ENCODE peak calls at places on chromosomes 16 and 17, in four cellular contexts. W, B, D and Y are unnamed samples.

GRCh38 chr16:5971924-5972323 is 874.3 kb upstream of the EEF2KMT start:
- DNase-seq in B (no peak), D (no peak), W (no peak), Y (no peak)

GRCh38 chr17:7380855-7381683 is at the start of gene TNK1:
- DNase-seq in B (no peak), D (peak), W (peak), Y (peak)

GRCh38 chr16:22313876-22314470 is 16.8 kb downstream of the POLR3E start:
- DNase-seq in B (no peak), D (no peak), W (no peak), Y (no peak)

GRCh38 chr16:29849505-29849904 is 13.5 kb downstream of the CDIPT start:
- DNase-seq in W (no peak), D (no peak), B (no peak), Y (no peak)

GRCh38 chr17:17107891-17108680 is 65.8 kb downstream of the MPRIP start:
- DNase-seq in B (no peak), D (no peak), W (no peak), Y (peak)

GRCh38 chr17:35731239-35731931 is at the start of gene RASL10B:
- DNase-seq in D (peak), W (peak), B (no peak), Y (peak)

GRCh38 chr17:4393806-4394205 is 27.3 kb upstream of the UBE2G1 start:
- DNase-seq in D (no peak), B (no peak), W (no peak), Y (no peak)

GRCh38 chr16:89811321-89811720 is 5.1 kb downstream of the FANCA start:
- DNase-seq in B (no peak), W (no peak), D (no peak), Y (no peak)

GRCh38 chr17:5921919-5922318 is 148.3 kb upstream of the WSCD1 start:
- DNase-seq in D (no peak), W (no peak), B (no peak), Y (no peak)

GRCh38 chr17:48444531-48445247 is 14.7 kb upstream of the SKAP1 start:
- DNase-seq in D (no peak), W (no peak), B (no peak), Y (no peak)

GRCh38 chr16:3460121-3460520 is 16.6 kb downstream of the NAA60 start:
- DNase-seq in D (no peak), B (no peak), W (no peak), Y (no peak)

GRCh38 chr16:54270711-54271110 is 15.9 kb downstream of the IRX3 start:
- DNase-seq in W (no peak), D (no peak), B (no peak), Y (no peak)

GRCh38 chr16:89917773-89918452 is 749 bp upstream of the MC1R start:
- DNase-seq in W (peak), D (peak), B (peak), Y (peak)

GRCh38 chr16:5882087-5882661 is 784.6 kb upstream of the EEF2KMT start:
- DNase-seq in D (no peak), W (no peak), B (no peak), Y (no peak)

GRCh38 chr17:56099649-56100048 is 53.6 kb upstream of the ANKFN1 start:
- DNase-seq in D (no peak), B (no peak), W (no peak), Y (no peak)

GRCh38 chr17:32349503-32349853 is 479 bp upstream of the ZNF207 start:
- DNase-seq in B (no peak), D (no peak), W (no peak), Y (peak)

GRCh38 chr17:27226611-27227234 is 67.2 kb upstream of the WSB1 start:
- DNase-seq in D (no peak), W (no peak), B (no peak), Y (no peak)

GRCh38 chr16:632486-633335 is 1.9 kb downstream of the WFIKKN1 start:
- DNase-seq in B (no peak), D (no peak), W (no peak), Y (no peak)

GRCh38 chr17:33657181-33657580 is 364.1 kb upstream of the ASIC2 start:
- DNase-seq in B (no peak), W (no peak), D (no peak), Y (no peak)
- TF ChIP-seq TCF12 in B (no peak), W (no peak), D (no peak), Y (no peak)

GRCh38 chr16:12426122-12426521 is 377.6 kb downstream of the CPPED1 start:
- DNase-seq in W (no peak), D (no peak), B (no peak), Y (peak)
- TF ChIP-seq SIN3A in W (no peak), D (no peak), B (no peak), Y (no peak)

GRCh38 chr17:49595980-49596379 is 20.3 kb downstream of the NXPH3 start:
- DNase-seq in B (no peak), D (no peak), W (no peak), Y (no peak)

GRCh38 chr17:49596613-49597244 is 21.1 kb downstream of the NXPH3 start:
- DNase-seq in D (no peak), W (peak), B (no peak), Y (no peak)

GRCh38 chr17:49597928-49598655 is 22.4 kb downstream of the NXPH3 start:
- DNase-seq in B (no peak), D (no peak), W (peak), Y (no peak)

GRCh38 chr17:49597438-49597837 is 21.8 kb downstream of the NXPH3 start:
- DNase-seq in D (no peak), B (no peak), W (no peak), Y (no peak)

DNA sequence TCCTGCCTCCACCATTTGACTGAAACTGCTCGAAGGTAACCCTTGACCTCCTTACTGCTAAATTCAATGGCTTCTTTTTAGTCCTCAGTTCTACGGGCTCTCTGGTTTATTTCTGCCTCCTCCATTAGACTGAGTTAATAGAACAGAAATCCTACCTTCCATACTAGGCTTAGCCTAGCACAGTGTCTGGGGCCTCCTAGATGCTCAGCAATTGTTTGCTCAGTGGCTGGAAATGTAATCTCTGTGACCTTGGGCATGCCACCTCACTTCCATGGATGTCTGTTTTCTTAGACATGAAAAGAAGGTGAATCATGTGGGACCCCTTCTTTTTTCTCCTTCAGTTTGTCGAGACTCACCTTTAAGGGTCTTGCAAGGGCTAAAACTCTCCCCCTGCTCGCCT is 19.7 kb downstream of the NXPH3 start:
- DNase-seq in B (no peak), W (peak), D (no peak), Y (no peak)
- TF ChIP-seq MAX in B (no peak), W (no peak), D (no peak), Y (no peak)

GRCh38 chr17:66348605-66349165 is 46.3 kb downstream of the PRKCA start:
- DNase-seq in W (peak), B (no peak), D (no peak), Y (peak)

GRCh38 chr17:66349549-66350245 is 47.3 kb downstream of the PRKCA start:
- DNase-seq in W (no peak), D (no peak), B (no peak), Y (no peak)

GRCh38 chr17:66351053-66351452 is 48.6 kb downstream of the PRKCA start:
- DNase-seq in W (no peak), D (no peak), B (no peak), Y (no peak)

GRCh38 chr17:66345264-66345663 is 42.9 kb downstream of the PRKCA start:
- DNase-seq in B (no peak), W (no peak), D (no peak), Y (peak)

DNA sequence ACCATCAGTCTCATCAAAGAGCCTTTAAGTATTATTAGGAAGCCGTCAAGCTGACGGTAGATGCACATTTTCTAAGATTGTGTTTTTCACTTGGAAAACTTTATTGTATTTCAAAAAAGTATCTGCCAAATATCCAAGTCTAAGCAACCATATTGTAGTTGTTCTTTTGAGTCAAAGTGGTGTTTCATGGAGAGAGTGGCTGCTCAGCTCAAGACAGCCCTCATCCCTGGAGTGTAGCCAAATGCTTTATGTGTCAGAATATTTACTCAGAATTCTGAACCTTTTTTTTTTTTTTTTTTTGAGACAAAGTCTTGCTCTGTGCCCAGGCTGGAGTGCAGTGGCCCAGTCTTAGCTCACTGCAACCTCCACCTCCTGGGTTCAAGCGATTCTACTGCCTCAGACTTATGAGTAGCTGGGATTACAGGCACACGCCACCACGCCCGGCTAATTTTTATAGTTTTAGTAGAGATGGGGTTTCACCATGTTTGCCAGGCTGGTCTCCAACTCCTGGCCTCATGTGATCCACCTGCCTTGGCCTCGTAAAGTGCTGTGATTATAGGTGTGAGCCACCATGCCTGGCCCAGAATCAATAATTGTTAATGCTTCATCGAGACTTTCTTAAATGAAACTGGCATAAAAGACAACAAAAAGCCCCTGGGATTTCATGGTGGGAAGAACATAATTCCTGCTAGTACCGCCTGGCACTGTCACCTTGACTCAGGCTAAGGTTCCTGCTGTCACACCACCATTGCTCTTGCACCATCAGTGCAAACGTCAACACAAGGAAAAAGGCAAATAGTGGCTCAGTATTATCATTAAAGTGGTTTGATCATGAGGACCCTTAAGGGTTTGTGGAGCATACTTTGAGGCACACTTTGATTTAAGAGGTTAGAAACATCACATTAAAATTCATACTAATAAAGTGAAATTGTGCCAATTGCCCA is 45.5 kb downstream of the PRKCA start:
- DNase-seq in B (no peak), D (no peak), W (peak), Y (no peak)
- TF ChIP-seq TCF12 in B (no peak), D (no peak), W (no peak), Y (no peak)

DNA sequence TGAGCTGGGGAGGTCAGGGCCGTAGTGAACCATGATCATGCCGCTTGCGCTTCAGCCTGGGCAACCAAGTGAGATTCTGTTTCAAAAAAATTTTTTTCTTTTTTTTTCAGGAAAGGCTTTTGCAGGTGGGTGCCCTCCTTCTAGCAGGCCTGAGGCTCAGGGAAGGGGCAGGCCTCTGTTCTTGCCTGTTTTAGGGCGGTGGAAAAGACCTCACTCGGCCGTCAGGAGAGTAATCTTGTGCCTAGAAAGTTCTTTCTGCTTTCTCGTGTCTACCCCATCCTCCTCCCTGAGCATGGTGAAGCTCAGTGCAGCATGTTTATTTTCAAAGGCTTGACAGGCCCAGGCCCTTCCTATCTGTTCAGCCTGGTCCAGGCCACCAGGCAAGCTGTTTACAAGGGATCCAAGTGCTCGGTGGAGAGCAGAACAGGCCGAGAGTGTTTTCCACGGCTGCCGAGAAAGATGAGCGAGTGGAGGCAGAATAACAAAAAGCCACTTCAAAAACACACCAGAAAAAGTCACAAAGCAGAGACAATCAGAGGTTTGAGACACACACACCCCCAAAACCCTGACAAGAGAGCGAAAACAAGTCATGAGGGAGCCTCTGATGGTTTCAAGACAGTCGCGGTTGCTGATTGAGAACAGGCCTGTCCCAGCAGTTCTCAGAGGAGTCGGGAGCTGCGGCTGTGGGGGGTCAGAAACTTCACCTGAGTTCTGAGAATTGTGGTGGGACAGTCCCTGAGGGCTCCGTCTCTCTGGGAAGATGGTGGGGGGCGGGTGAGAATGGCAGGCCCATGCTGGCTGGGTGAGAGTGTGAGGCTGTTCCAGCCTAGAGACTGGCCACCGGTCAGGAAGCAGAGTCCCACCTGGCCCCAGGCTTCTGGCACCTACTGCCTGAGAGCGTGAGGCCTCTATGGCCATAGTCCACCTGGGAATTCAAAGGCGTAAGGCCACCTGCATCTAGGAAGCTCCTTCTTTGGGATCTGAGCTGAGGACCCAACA is 37.5 kb upstream of the CCR7 start:
- DNase-seq in D (no peak), B (peak), W (no peak), Y (no peak)
- TF ChIP-seq SIN3A in D (no peak), B (no peak), W (no peak), Y (no peak)

DNA sequence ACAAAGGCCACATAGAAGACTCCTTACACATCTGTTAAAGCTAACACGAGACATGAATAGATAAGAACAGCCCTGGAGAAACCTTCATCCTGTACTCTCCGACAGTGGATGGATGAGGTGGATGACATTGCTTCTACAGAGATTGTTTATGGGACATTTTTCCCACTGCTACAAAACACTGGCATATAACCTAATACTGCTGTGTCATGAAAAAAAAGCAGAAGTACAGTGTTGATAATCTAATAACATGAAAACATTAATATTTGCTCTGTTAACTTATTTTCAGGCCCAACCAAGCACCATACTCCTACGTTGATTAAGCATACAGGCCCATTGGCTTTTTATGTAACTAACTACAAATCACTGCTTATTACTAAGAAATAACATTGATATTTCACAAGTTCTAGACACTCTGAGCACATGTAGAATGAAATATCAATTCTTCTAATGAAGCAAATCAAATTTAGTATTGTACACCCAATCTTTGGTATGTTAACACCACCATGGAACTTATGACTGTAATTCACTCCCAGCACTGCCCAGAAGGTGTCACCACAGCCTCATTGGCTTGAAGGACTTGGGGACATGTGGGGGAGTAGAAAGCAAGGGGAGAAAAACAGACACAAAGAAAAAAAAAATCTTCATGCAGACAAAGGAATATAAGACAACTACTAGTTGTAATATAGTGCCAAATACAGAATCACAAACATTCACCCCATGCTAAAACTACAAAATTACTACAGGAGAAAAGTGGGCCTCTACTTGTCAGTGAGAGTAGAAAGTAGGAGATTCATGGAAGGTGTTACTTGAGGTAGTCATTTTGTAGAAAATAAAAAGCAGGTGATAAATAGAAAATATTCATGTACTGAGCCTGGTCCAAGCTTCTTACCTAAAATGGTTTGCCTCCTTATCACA is 330.0 kb upstream of the PMFBP1 start:
- DNase-seq in W (peak), D (peak), B (peak), Y (peak)
- TF ChIP-seq MAX in W (no peak), D (no peak), B (no peak), Y (no peak)